ENCODE peak calls at places on chromosomes 6 and 20, in four cellular contexts. W is GM03348, Q is activated T-cell treated with anti-CD3 and anti-CD28 coated beads for 1 hour, U is head of caudate nucleus. V is an unnamed sample.
A peak's percentile ranks its signal among the peaks of the same experiment; 100 is the strongest.

GRCh38 chr20:43766395-43766794 is 39.6 kb upstream of the GTSF1L start:
- DNase-seq in W (no peak), Q (no peak), U (peak; percentile 56), V (peak; percentile 29)

GRCh38 chr6:5149891-5150290 is 64.8 kb downstream of the PPP1R3G start:
- DNase-seq in W (no peak), Q (no peak), U (no peak), V (no peak)

GRCh38 chr6:39896701-39897100 is 37.6 kb downstream of the MOCS1 start:
- DNase-seq in W (no peak), Q (no peak), U (no peak), V (no peak)

GRCh38 chr6:140979642-140980091 is 1153.1 kb upstream of the GJE1 start:
- DNase-seq in W (peak; percentile 57), Q (no peak), U (no peak), V (no peak)

GRCh38 chr6:116159782-116160524 is 34.0 kb upstream of the COL10A1 start:
- DNase-seq in W (no peak), Q (no peak), U (no peak), V (no peak)

GRCh38 chr6:104698979-104699378 is 160.7 kb downstream of the HACE1 start:
- DNase-seq in W (no peak), Q (no peak), U (no peak), V (no peak)

GRCh38 chr6:28135393-28135792 is 6.3 kb upstream of the ZKSCAN8 start:
- DNase-seq in W (no peak), Q (no peak), U (no peak), V (no peak)

GRCh38 chr20:40294747-40295146 is 394.3 kb downstream of the MAFB start:
- DNase-seq in W (no peak), Q (no peak), U (no peak), V (no peak)

GRCh38 chr6:75855047-75855446 is 106.0 kb downstream of the MYO6 start:
- DNase-seq in W (peak; percentile 44), Q (no peak), U (peak; percentile 71), V (no peak)

GRCh38 chr20:20358801-20359200 is 9.1 kb upstream of the INSM1 start:
- DNase-seq in W (no peak), Q (no peak), U (no peak), V (no peak)

GRCh38 chr6:149694926-149695325 is 23.0 kb downstream of the LATS1 start:
- DNase-seq in W (no peak), Q (no peak), U (no peak), V (no peak)

GRCh38 chr20:53716385-53716784 is 122.7 kb upstream of the ZNF217 start:
- DNase-seq in W (no peak), Q (no peak), U (no peak), V (no peak)

GRCh38 chr6:131226465-131226864 is 91.2 kb downstream of the AKAP7 start:
- DNase-seq in W (no peak), Q (no peak), U (no peak), V (no peak)

GRCh38 chr6:107641500-107641931 is 151.6 kb downstream of the SOBP start:
- DNase-seq in W (no peak), Q (no peak), U (peak; percentile 46), V (no peak)

GRCh38 chr20:8602389-8603116 is 466.3 kb upstream of the PLCB4 start:
- DNase-seq in W (peak; percentile 33), Q (no peak), U (no peak), V (no peak)

GRCh38 chr20:20253744-20254330 is 114.1 kb upstream of the INSM1 start:
- DNase-seq in W (no peak), Q (no peak), U (no peak), V (no peak)

GRCh38 chr20:23622839-23623343 is 14.9 kb downstream of the CST3 start:
- DNase-seq in W (peak; percentile 90), Q (no peak), U (no peak), V (no peak)

GRCh38 chr20:36604952-36605308 is 649 bp upstream of the RAB5IF start:
- DNase-seq in W (no peak), Q (peak; percentile 39), U (peak; percentile 28), V (no peak)

GRCh38 chr20:25274891-25275812 is 27.3 kb downstream of the PYGB start:
- DNase-seq in W (no peak), Q (no peak), U (no peak), V (no peak)

GRCh38 chr6:130557481-130558112 is 191.8 kb downstream of the TMEM200A start:
- DNase-seq in W (no peak), Q (no peak), U (no peak), V (no peak)

GRCh38 chr6:123745877-123746276 is 57.8 kb upstream of the NKAIN2 start:
- DNase-seq in W (peak; percentile 2), Q (no peak), U (no peak), V (no peak)

GRCh38 chr20:23362392-23363256 is 642 bp downstream of the GZF1 start:
- DNase-seq in W (no peak), Q (no peak), U (peak; percentile 27), V (no peak)

GRCh38 chr6:6808915-6809314 is 220.4 kb downstream of the LY86 start:
- DNase-seq in W (no peak), Q (no peak), U (no peak), V (no peak)

V was measured in C1 segment of cervical spinal cord.